ENCODE peak calls at places on chromosome 11, in five cellular contexts. J, C, K, Z and L are unnamed samples.

GRCh38 chr11:31921066-31921465 is 109.9 kb upstream of the PAX6 start:
- DNase-seq in J (no peak), C (no peak), K (no peak), Z (no peak), L (no peak)

GRCh38 chr11:134997652-134998320 is 585.7 kb upstream of the B3GAT1 start:
- DNase-seq in J (no peak), C (no peak), K (no peak), Z (no peak), L (no peak)

GRCh38 chr11:87908086-87908485 is 267.2 kb downstream of the RAB38 start:
- DNase-seq in J (no peak), C (no peak), K (no peak), Z (no peak), L (no peak)

GRCh38 chr11:36311926-36312592 is 16.0 kb downstream of the PRR5L start:
- DNase-seq in J (no peak), C (no peak), K (no peak), Z (no peak), L (no peak)

GRCh38 chr11:21132146-21132720 is 462.8 kb downstream of the NELL1 start:
- DNase-seq in J (no peak), C (no peak), K (no peak), Z (no peak), L (no peak)

GRCh38 chr11:72144807-72145565 is 9.5 kb downstream of the FOLR3 start:
- DNase-seq in J (no peak), C (peak), K (no peak), Z (no peak), L (no peak)

GRCh38 chr11:13091804-13092203 is 82.7 kb downstream of the RASSF10 start:
- DNase-seq in J (no peak), C (no peak), K (no peak), Z (no peak), L (no peak)

GRCh38 chr11:79438631-79439429 is 2.0 kb downstream of the TENM4 start:
- DNase-seq in J (no peak), C (no peak), K (no peak), Z (peak), L (peak)

GRCh38 chr11:83778598-83778997 is 492.4 kb upstream of the CCDC90B start:
- DNase-seq in J (no peak), C (no peak), K (no peak), Z (no peak), L (no peak)

GRCh38 chr11:74487875-74488274 is 5.6 kb downstream of the LIPT2 start:
- DNase-seq in J (no peak), C (no peak), K (no peak), Z (no peak), L (no peak)

GRCh38 chr11:6531267-6531752 is 34.2 kb downstream of the DNHD1 start:
- DNase-seq in J (peak), C (peak), K (no peak), Z (no peak), L (no peak)

GRCh38 chr11:129230006-129230405 is 37.9 kb upstream of the ARHGAP32 start:
- DNase-seq in J (no peak), C (no peak), K (no peak), Z (no peak), L (no peak)

GRCh38 chr11:133082453-133082781 is 449.9 kb downstream of the OPCML start:
- DNase-seq in J (no peak), C (no peak), K (no peak), Z (peak), L (no peak)

GRCh38 chr11:30758012-30758411 is 171.9 kb upstream of the MPPED2 start:
- DNase-seq in J (no peak), C (no peak), K (no peak), Z (no peak), L (no peak)

GRCh38 chr11:76291576-76292526 is 85.5 kb upstream of the WNT11 start:
- DNase-seq in J (no peak), C (no peak), K (no peak), Z (no peak), L (no peak)

GRCh38 chr11:97739892-97740782 is 1280.6 kb upstream of the CNTN5 start:
- DNase-seq in J (no peak), C (no peak), K (no peak), Z (no peak), L (no peak)

GRCh38 chr11:18720811-18721575 is 5.0 kb downstream of the IGSF22 start:
- DNase-seq in J (peak), C (peak), K (peak), Z (peak), L (peak)

GRCh38 chr11:111807098-111807497 is 40.9 kb upstream of the PPP2R1B start:
- DNase-seq in J (no peak), C (no peak), K (no peak), Z (no peak), L (no peak)

GRCh38 chr11:115503886-115504278 is 333 bp downstream of the CADM1 start:
- DNase-seq in J (no peak), C (no peak), K (no peak), Z (no peak), L (no peak)

GRCh38 chr11:130600139-130600538 is 151.7 kb downstream of the ADAMTS15 start:
- DNase-seq in J (no peak), C (no peak), K (no peak), Z (no peak), L (no peak)

GRCh38 chr11:17443423-17443822 is 33.2 kb downstream of the ABCC8 start:
- DNase-seq in J (no peak), C (no peak), K (no peak), Z (no peak), L (no peak)

GRCh38 chr11:4636962-4637661 is at the start of gene OR51D1:
- DNase-seq in J (peak), C (peak), K (peak), Z (peak), L (peak)

GRCh38 chr11:17479284-17480214 is 2.9 kb upstream of the ABCC8 start:
- DNase-seq in J (no peak), C (peak), K (no peak), Z (peak), L (no peak)

GRCh38 chr11:72676874-72677341 is 2.7 kb upstream of the PDE2A start:
- DNase-seq in J (peak), C (peak), K (peak), Z (peak), L (peak)

GRCh38 chr11:134654161-134654915 is 242.3 kb upstream of the B3GAT1 start:
- DNase-seq in J (peak), C (peak), K (no peak), Z (no peak), L (no peak)

GRCh38 chr11:44032304-44033085 is 15.3 kb upstream of the ACCSL start:
- DNase-seq in J (no peak), C (peak), K (no peak), Z (peak), L (no peak)

GRCh38 chr11:85602551-85603218 is 24.5 kb downstream of the DLG2 start:
- DNase-seq in J (no peak), C (no peak), K (no peak), Z (no peak), L (no peak)

GRCh38 chr11:33542921-33543320 is 157.7 kb downstream of the C11orf91 start:
- DNase-seq in J (peak), C (peak), K (peak), Z (peak), L (peak)

GRCh38 chr11:33016654-33017053 is 976 bp downstream of the DEPDC7 start:
- DNase-seq in J (no peak), C (no peak), K (no peak), Z (no peak), L (no peak)